ENCODE peak calls at places on chromosomes 6 and 20, in six cellular contexts. One of them, this sample, is unnamed.

GRCh38 chr20:24762791-24763350 is 186.2 kb upstream of the CST7 start:
- DNase-seq in K562: no peak
- DNase-seq in SK-N-SH: no peak
- DNase-seq in HepG2: no peak
- DNase-seq in HCT116: no peak
- DNase-seq in Panc1: no peak
- DNase-seq in this sample: no peak

GRCh38 chr6:20661721-20662120 is 127.5 kb downstream of the CDKAL1 start:
- DNase-seq in K562: no peak
- DNase-seq in SK-N-SH: peak
- DNase-seq in HepG2: no peak
- DNase-seq in HCT116: no peak
- DNase-seq in Panc1: no peak
- DNase-seq in this sample: no peak

GRCh38 chr6:25472314-25472713 is 179.7 kb upstream of the SCGN start:
- DNase-seq in K562: no peak
- DNase-seq in SK-N-SH: peak
- DNase-seq in HepG2: no peak
- DNase-seq in HCT116: no peak
- DNase-seq in Panc1: no peak
- DNase-seq in this sample: no peak

GRCh38 chr20:11791316-11792228 is 126.1 kb upstream of the BTBD3 start:
- DNase-seq in K562: no peak
- DNase-seq in SK-N-SH: no peak
- DNase-seq in HepG2: no peak
- DNase-seq in HCT116: no peak
- DNase-seq in Panc1: no peak
- DNase-seq in this sample: no peak

GRCh38 chr6:155120034-155120433 is 124.9 kb downstream of the TIAM2 start:
- DNase-seq in K562: no peak
- DNase-seq in SK-N-SH: no peak
- DNase-seq in HepG2: no peak
- DNase-seq in HCT116: no peak
- DNase-seq in Panc1: no peak
- DNase-seq in this sample: no peak

GRCh38 chr6:157148391-157149323 is 174.7 kb downstream of the TMEM242 start:
- DNase-seq in K562: no peak
- DNase-seq in SK-N-SH: peak
- DNase-seq in HepG2: no peak
- DNase-seq in HCT116: peak
- DNase-seq in Panc1: peak
- DNase-seq in this sample: no peak

GRCh38 chr20:48463916-48464315 is 363.9 kb downstream of the PREX1 start:
- DNase-seq in K562: no peak
- DNase-seq in SK-N-SH: no peak
- DNase-seq in HepG2: no peak
- DNase-seq in HCT116: no peak
- DNase-seq in Panc1: peak
- DNase-seq in this sample: no peak

GRCh38 chr6:40733770-40734396 is 146.7 kb upstream of the LRFN2 start:
- DNase-seq in K562: no peak
- DNase-seq in SK-N-SH: no peak
- DNase-seq in HepG2: no peak
- DNase-seq in HCT116: no peak
- DNase-seq in Panc1: no peak
- DNase-seq in this sample: no peak

GRCh38 chr20:6768228-6769185 is 1.0 kb downstream of the BMP2 start:
- DNase-seq in K562: no peak
- DNase-seq in SK-N-SH: peak
- DNase-seq in HepG2: no peak
- DNase-seq in HCT116: no peak
- DNase-seq in Panc1: no peak
- DNase-seq in this sample: no peak

GRCh38 chr6:42507901-42508300 is 55.9 kb upstream of the UBR2 start:
- DNase-seq in K562: no peak
- DNase-seq in SK-N-SH: no peak
- DNase-seq in HepG2: no peak
- DNase-seq in HCT116: no peak
- DNase-seq in Panc1: no peak
- DNase-seq in this sample: no peak

GRCh38 chr20:61734733-61735502 is 330.8 kb downstream of the TAF4 start:
- DNase-seq in K562: no peak
- DNase-seq in SK-N-SH: no peak
- DNase-seq in HepG2: no peak
- DNase-seq in HCT116: no peak
- DNase-seq in Panc1: no peak
- DNase-seq in this sample: no peak

DNA sequence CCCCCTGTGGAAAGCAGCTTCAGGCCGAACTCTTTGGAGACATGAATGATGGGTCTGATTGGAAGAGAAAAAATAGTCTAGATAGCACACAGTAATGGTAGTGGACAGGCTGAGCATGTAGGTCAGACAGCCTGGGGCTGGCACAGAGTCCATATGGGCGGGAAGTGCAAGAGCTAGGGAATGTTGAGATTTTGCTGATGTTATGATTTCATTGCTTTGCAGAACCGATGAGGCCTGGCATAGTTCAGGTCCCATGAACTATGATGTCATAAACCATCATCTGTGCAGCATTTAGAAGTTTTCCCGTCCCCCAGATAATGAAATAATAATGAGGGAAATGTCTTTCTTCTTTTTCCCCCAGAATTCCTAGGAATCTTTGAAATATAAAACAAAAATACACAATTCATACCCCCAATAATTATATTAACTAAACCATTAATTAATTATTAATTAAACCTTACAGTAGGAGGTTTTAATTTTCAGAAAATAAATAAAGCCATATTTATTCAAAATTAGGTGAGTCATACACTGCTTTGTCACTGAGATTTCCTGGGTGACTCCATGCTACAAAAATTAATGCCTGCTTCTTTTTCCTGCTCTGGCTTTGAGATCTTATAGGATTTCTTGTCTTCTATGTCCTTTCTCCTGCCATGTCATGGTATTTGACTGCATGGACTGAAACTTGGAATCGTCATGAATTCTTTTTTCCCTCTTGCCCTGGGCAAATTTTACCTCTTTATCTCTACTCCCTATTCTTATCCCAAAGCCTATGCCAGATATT is 133.0 kb downstream of the PHACTR1 start:
- DNase-seq in K562: no peak
- DNase-seq in SK-N-SH: no peak
- DNase-seq in HepG2: no peak
- DNase-seq in HCT116: no peak
- DNase-seq in Panc1: no peak
- DNase-seq in this sample: no peak
- TF ChIP-seq SIN3A in K562: no peak
- TF ChIP-seq SIN3A in SK-N-SH: no peak
- TF ChIP-seq SIN3A in HepG2: no peak
- TF ChIP-seq SIN3A in HCT116: no peak
- TF ChIP-seq SIN3A in Panc1: no peak
- TF ChIP-seq SIN3A in this sample: no peak

DNA sequence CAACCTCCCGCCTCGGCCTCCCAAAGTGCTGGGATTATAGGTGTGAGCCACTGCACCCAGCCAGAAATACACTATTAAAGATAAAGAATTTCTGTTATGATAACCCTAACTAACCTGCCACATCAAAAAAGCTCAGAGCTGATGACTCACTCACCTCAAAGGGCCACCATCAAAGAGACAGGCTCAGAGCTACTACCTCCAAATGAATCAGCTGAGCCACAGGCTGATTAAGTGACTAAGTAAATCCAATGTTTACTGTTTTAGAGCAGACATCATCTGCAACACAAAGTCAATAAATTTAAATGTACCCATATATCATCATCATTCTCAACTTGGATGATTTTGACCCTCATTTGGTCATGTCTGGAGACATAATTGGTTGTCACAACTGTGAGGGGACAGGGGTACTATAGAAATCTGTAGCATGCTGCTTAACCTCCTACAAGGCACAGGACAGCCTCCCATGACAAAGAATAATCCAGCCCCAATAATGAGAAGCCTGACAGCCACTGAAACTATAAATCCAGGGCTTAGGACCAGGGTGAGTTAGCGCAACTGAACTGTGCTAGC is 106.5 kb downstream of the ATP9A start:
- DNase-seq in K562: no peak
- DNase-seq in SK-N-SH: no peak
- DNase-seq in HepG2: peak
- DNase-seq in HCT116: peak
- DNase-seq in Panc1: no peak
- DNase-seq in this sample: no peak
- TF ChIP-seq SIN3A in K562: no peak
- TF ChIP-seq SIN3A in SK-N-SH: no peak
- TF ChIP-seq SIN3A in HepG2: no peak
- TF ChIP-seq SIN3A in HCT116: peak
- TF ChIP-seq SIN3A in Panc1: no peak
- TF ChIP-seq SIN3A in this sample: no peak

GRCh38 chr6:34358389-34358906 is 34.0 kb downstream of the NUDT3 start:
- DNase-seq in K562: no peak
- DNase-seq in SK-N-SH: peak
- DNase-seq in HepG2: no peak
- DNase-seq in HCT116: no peak
- DNase-seq in Panc1: no peak
- DNase-seq in this sample: no peak
- TF ChIP-seq SIN3A in K562: no peak
- TF ChIP-seq SIN3A in SK-N-SH: no peak
- TF ChIP-seq SIN3A in HepG2: no peak
- TF ChIP-seq SIN3A in HCT116: no peak
- TF ChIP-seq SIN3A in Panc1: no peak
- TF ChIP-seq SIN3A in this sample: no peak

GRCh38 chr20:35663813-35664543 is 722 bp downstream of the CPNE1 start:
- DNase-seq in K562: peak
- DNase-seq in SK-N-SH: peak
- DNase-seq in HepG2: peak
- DNase-seq in HCT116: peak
- DNase-seq in Panc1: no peak
- DNase-seq in this sample: peak

GRCh38 chr20:35663516-35663812 is 1.2 kb downstream of the CPNE1 start:
- DNase-seq in K562: no peak
- DNase-seq in SK-N-SH: no peak
- DNase-seq in HepG2: no peak
- DNase-seq in HCT116: no peak
- DNase-seq in Panc1: no peak
- DNase-seq in this sample: no peak

GRCh38 chr20:35661908-35662307 is 2.8 kb downstream of the CPNE1 start:
- DNase-seq in K562: no peak
- DNase-seq in SK-N-SH: no peak
- DNase-seq in HepG2: no peak
- DNase-seq in HCT116: no peak
- DNase-seq in Panc1: no peak
- DNase-seq in this sample: no peak

GRCh38 chr20:35661013-35661412 is 3.7 kb downstream of the CPNE1 start:
- DNase-seq in K562: no peak
- DNase-seq in SK-N-SH: no peak
- DNase-seq in HepG2: no peak
- DNase-seq in HCT116: peak
- DNase-seq in Panc1: no peak
- DNase-seq in this sample: no peak

GRCh38 chr20:35662541-35662940 is 2.2 kb downstream of the CPNE1 start:
- DNase-seq in K562: no peak
- DNase-seq in SK-N-SH: no peak
- DNase-seq in HepG2: no peak
- DNase-seq in HCT116: no peak
- DNase-seq in Panc1: no peak
- DNase-seq in this sample: no peak
- TF ChIP-seq SIN3A in K562: no peak
- TF ChIP-seq SIN3A in SK-N-SH: no peak
- TF ChIP-seq SIN3A in HepG2: no peak
- TF ChIP-seq SIN3A in HCT116: no peak
- TF ChIP-seq SIN3A in Panc1: no peak
- TF ChIP-seq SIN3A in this sample: no peak

DNA sequence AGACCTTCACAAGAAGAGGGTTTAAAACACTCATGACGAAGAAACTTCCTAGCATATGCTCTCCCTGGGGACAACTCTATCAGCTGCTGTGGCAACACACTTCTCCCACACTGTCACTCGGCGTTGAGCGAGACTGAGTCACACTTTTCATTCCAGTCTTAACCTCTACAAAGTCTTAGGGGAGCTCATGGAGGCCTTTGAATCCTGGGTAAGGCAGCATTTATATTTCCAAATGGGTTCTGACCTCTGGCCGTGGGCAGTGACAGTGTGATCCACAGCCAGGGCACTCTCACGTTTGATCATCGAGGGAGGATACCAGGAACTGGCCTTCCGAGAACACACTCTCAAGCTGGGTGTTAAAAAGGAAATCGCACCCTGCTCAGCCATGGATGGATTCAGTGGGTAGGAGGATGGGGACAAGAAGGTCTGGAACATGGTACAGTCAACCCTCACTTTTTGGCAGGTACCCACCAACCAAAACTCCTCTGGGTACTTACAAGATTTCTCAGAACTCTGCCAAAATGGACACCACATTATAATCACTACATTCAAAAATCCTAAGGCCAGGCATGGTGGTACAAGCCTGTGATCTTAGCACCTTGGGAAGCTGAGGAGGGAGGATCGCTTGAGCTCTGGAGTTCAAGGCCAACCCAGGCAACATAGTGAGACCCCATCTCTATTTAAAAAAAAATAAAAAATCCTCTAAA is 19.6 kb downstream of the RRBP1 start:
- DNase-seq in K562: no peak
- DNase-seq in SK-N-SH: no peak
- DNase-seq in HepG2: no peak
- DNase-seq in HCT116: no peak
- DNase-seq in Panc1: no peak
- DNase-seq in this sample: no peak
- TF ChIP-seq SIN3A in K562: no peak
- TF ChIP-seq SIN3A in SK-N-SH: no peak
- TF ChIP-seq SIN3A in HepG2: no peak
- TF ChIP-seq SIN3A in HCT116: no peak
- TF ChIP-seq SIN3A in Panc1: no peak
- TF ChIP-seq SIN3A in this sample: no peak

GRCh38 chr6:50853924-50854323 is 35.3 kb downstream of the TFAP2B start:
- DNase-seq in K562: no peak
- DNase-seq in SK-N-SH: no peak
- DNase-seq in HepG2: no peak
- DNase-seq in HCT116: no peak
- DNase-seq in Panc1: no peak
- DNase-seq in this sample: no peak
- TF ChIP-seq SIN3A in K562: no peak
- TF ChIP-seq SIN3A in SK-N-SH: no peak
- TF ChIP-seq SIN3A in HepG2: no peak
- TF ChIP-seq SIN3A in HCT116: no peak
- TF ChIP-seq SIN3A in Panc1: no peak
- TF ChIP-seq SIN3A in this sample: no peak